ENCODE peak calls at places on chromosomes 1 and 21, in five cellular contexts. R, W, G, A and H are unnamed samples. For H3K27me3, the result is how much of the 10 kb centered on the place peaks cover.

GRCh38 chr21:17823846-17824245 is 4.7 kb upstream of the C21orf91 start:
- DNase-seq in G (no peak), R (no peak), W (no peak), A (no peak), H (no peak)

GRCh38 chr1:36273024-36273423 is 33.1 kb upstream of the SH3D21 start:
- DNase-seq in A (no peak), W (no peak), G (no peak), R (no peak), H (no peak)

GRCh38 chr1:9827558-9828185 is 3.9 kb upstream of the CLSTN1 start:
- DNase-seq in R (no peak), A (no peak), W (no peak), G (no peak), H (no peak)

GRCh38 chr1:246602194-246602593 is 35.9 kb downstream of the CNST start:
- DNase-seq in A (no peak), W (peak), R (no peak), G (no peak), H (no peak)

GRCh38 chr21:43325036-43325435 is 101.9 kb downstream of the SIK1 start:
- DNase-seq in A (no peak), G (no peak), R (no peak), W (no peak), H (no peak)

GRCh38 chr1:233188061-233188460 is 107.5 kb downstream of the PCNX2 start:
- DNase-seq in R (no peak), W (no peak), G (no peak), A (no peak), H (no peak)

GRCh38 chr1:1171551-1172340 is 1.9 kb upstream of the TTLL10 start:
- DNase-seq in R (no peak), A (no peak), G (no peak), W (no peak), H (peak)

GRCh38 chr1:101520302-101520701 is 283.5 kb downstream of the S1PR1 start:
- DNase-seq in A (no peak), G (peak), R (no peak), W (peak), H (no peak)

GRCh38 chr1:58802640-58803476 is 19.0 kb upstream of the JUN start:
- DNase-seq in W (peak), R (no peak), G (no peak), A (no peak), H (no peak)

GRCh38 chr1:213693864-213694263 is 293.9 kb upstream of the PROX1 start:
- DNase-seq in G (no peak), A (no peak), W (no peak), R (no peak), H (no peak)

GRCh38 chr1:6208723-6209660 is 3.1 kb downstream of the RNF207 start:
- DNase-seq in G (peak), A (no peak), W (peak), R (no peak), H (peak)

GRCh38 chr1:16026723-16027484 is 5.1 kb downstream of the CLCNKA start:
- DNase-seq in G (peak), A (no peak), W (peak), R (no peak), H (no peak)

GRCh38 chr1:31479801-31480200 is 66.8 kb downstream of the SERINC2 start:
- DNase-seq in R (no peak), A (no peak), W (no peak), G (no peak), H (no peak)

GRCh38 chr21:27079807-27080206 is 112.9 kb upstream of the ADAMTS5 start:
- DNase-seq in W (no peak), G (no peak), R (no peak), A (no peak), H (no peak)

GRCh38 chr1:158285756-158286241 is 3.9 kb upstream of the CD1C start:
- DNase-seq in A (no peak), W (peak), G (no peak), R (no peak), H (peak)

GRCh38 chr1:186112280-186112679 is 262.8 kb downstream of the TPR start:
- DNase-seq in R (peak), G (no peak), W (no peak), A (no peak), H (no peak)

GRCh38 chr1:39745016-39745670 is 6.5 kb downstream of the PPIE start:
- DNase-seq in G (no peak), W (no peak), A (no peak), R (no peak), H (no peak)

GRCh38 chr21:33541756-33542639 is at the start of gene GART:
- DNase-seq in W (peak), R (no peak), A (no peak), G (peak), H (peak)

GRCh38 chr21:37829447-37829846 is 86.8 kb downstream of the KCNJ6 start:
- DNase-seq in W (peak), A (no peak), G (no peak), R (no peak), H (peak)

GRCh38 chr1:94863919-94864318 is 43.8 kb downstream of the SLC44A3 start:
- DNase-seq in G (no peak), W (peak), A (peak), R (peak), H (no peak)

GRCh38 chr1:12167493-12168429 is 970 bp downstream of the TNFRSF1B start:
- DNase-seq in G (no peak), A (no peak), W (no peak), R (no peak), H (no peak)

GRCh38 chr1:151837197-151837596 is 2.4 kb downstream of the C2CD4D start:
- DNase-seq in A (no peak), W (no peak), R (no peak), G (no peak), H (no peak)
- H3K27me3 ChIP-seq in A (half or more), W (under half), R (under half), G (under half), H (under half)

DNA sequence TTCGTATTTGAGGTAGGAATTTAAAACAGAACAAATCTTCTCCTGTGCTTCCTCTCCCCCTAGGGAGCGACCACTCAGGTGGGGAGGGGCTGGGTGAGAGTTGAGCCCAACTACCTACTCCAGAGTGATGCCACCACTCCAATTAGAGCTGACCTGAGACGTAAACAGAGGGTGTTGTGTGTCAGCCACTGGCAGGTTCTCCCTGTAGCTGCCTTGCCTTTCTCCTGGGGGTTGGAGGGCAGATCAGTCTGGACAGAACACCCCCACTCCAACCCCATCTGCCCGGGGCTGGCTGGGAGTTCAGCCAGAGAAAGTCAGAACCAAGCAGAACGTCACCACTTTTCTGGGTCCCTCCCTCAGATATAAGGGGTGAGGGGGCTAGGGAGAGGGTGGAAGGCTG is 2.0 kb downstream of the HPDL start:
- DNase-seq in R (no peak), W (no peak), G (no peak), A (no peak), H (no peak)
- H3K27ac ChIP-seq in R (no peak), W (no peak), G (no peak), A (no peak), H (no peak)

GRCh38 chr1:20483833-20484525 is 2.0 kb downstream of the CAMK2N1 start:
- DNase-seq in A (no peak), R (no peak), G (no peak), W (no peak), H (no peak)

GRCh38 chr1:20485527-20486456 is at the start of gene CAMK2N1:
- DNase-seq in G (peak), R (no peak), W (peak), A (no peak), H (no peak)

GRCh38 chr1:20484526-20485462 is 1.2 kb downstream of the CAMK2N1 start:
- DNase-seq in R (no peak), W (no peak), A (no peak), G (no peak), H (no peak)

GRCh38 chr1:20486457-20487235 is 636 bp upstream of the CAMK2N1 start:
- DNase-seq in G (no peak), W (peak), A (no peak), R (no peak), H (no peak)

DNA sequence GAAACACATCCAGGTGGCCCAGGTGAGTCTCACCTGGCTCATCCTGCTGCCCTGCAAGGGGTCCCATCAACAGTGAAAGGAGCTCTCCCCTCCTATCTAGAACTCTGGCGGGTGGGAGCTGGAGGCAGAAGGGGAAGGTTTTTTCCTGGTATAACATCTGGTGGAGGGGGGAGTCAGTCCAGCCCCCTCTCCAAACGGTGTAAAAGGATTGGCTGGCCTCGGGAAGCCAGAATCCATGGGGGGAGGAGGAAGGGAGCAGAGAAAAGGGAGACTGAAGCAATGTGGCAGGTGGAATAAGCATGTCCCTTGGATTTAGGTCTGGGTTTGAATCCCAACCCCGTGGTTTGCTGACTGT is 1.2 kb upstream of the CAMK2N1 start:
- DNase-seq in R (no peak), W (no peak), G (no peak), A (no peak), H (no peak)
- H3K27me3 ChIP-seq in R (under half), W (under half), G (under half), A (under half), H (half or more)

DNA sequence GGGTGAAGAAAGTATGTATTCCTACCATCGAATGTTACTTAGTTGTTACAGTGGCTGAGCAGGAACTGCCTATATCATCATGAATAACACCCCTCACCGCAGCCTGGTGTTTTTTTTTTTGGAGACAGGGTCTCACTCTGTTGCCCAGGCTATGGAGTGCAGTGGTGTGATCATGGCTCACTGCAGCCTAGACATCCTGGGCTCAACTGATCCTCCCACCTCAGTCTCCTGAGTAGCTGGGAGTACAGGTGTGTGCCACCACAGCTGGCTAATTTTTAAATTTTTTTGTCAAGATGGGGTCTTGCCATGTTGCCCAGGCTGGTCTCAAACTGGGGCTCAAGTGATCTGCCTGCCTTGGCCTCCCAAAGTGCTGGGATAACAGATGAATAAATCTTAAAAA is 7.3 kb downstream of the PATJ start:
- DNase-seq in W (no peak), G (no peak), A (no peak), R (no peak), H (no peak)
- H3K27ac ChIP-seq in W (no peak), G (no peak), A (no peak), R (no peak), H (no peak)

GRCh38 chr1:22140681-22141080 is 2.2 kb downstream of the WNT4 start:
- DNase-seq in G (no peak), A (no peak), R (no peak), W (no peak), H (no peak)
- H3K27me3 ChIP-seq in G (under half), A (half or more), R (under half), W (under half), H (under half)

DNA sequence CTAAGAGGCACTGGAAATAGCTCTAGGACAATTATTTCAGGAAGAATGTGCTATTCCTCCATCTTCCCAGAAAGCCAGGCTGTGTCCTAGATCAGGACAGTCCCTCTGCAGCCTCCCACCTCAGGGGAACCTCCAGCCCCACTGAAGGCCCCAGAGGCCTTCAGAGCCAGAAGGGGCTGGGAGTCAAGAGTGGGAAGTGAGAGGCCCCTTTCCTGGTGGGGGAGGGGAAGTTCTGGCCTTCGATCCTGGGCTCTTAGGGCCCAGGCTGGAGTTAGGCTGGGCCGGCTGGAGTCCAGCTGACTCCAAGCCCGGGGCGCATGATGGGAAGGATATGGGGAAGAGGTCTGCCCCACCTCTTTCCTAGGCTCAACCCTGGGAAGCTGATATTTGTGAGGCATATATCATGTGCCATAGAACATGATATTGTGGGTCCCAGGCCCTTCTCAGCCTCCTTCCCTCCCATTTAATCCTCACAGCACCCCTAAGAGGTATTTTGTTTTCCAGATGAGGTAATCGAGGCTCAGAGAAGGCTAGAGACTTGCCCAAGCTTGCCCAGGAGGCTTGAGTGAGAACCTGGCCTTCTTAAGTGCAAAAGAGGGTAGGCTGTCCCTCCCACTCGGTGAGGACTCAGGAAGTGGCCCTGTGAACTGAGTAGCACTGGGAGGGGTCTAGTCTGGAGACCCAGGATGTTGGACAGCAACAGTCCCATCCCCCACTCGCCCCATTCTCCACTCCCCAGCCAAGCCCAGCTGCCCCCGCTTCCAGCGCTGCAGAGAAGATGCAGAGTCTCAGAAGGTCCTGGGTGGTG is 18.6 kb upstream of the HSPG2 start:
- DNase-seq in W (no peak), R (no peak), G (no peak), A (no peak), H (no peak)
- H3K27ac ChIP-seq in W (peak), R (peak), G (no peak), A (no peak), H (no peak)

DNA sequence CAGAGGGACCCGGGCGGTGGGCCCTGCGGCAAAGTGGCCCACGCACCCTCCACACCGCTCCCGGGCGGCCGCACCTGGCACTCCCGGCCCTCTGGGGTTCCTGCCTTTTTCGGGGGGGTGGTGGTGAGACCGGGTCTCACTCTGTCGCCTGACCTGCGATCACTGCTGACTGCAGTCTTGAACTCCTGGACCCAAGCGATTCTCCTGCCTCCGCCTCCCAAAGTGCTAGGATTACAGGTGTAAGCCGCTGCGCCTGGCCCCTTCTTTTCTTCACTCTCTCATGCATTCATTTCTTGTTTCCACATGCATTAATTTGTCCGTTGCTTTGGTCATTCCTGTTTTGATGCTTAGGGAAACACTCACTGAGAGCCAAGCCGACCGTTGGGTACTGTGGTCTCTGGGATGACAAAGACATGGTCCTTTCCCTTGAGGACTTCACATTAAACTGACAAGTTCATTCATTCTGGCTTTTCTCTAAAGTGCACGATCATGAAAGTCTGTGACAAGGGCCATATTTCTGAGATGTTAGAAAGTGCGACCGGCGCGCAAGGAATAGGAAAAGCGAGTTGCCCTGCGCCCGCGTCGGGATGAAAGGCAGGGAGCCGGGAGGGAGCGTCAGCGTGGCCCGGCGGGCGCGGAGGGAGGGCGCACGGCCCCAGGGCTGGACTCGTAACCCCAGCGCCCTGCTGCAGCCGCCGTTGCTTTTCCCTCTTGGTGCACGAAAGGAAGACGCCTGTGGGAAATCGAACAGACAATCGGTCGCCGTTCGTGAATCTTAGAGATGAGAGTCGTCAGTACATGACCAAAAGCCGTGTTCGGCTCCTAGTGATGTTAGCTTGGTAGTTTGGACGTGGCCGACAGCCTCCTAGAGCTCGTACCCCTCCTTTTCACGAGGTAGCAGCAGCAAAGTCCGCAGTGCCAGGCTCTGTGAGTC is 1.0 kb upstream of the MCOLN2 start:
- DNase-seq in G (no peak), R (no peak), A (no peak), W (no peak), H (no peak)
- H3K27me3 ChIP-seq in G (under half), R (under half), A (half or more), W (under half), H (under half)

GRCh38 chr1:115281143-115281542 is 56.9 kb downstream of the NGF start:
- DNase-seq in G (no peak), A (no peak), W (no peak), R (no peak), H (no peak)

GRCh38 chr1:115283249-115283648 is 54.8 kb downstream of the NGF start:
- DNase-seq in R (no peak), G (no peak), A (no peak), W (no peak), H (no peak)

GRCh38 chr1:115284209-115284608 is 53.8 kb downstream of the NGF start:
- DNase-seq in R (no peak), A (no peak), W (no peak), G (no peak), H (no peak)

GRCh38 chr1:115282825-115283224 is 55.2 kb downstream of the NGF start:
- DNase-seq in W (peak), R (no peak), G (no peak), A (no peak), H (no peak)

GRCh38 chr1:115283681-115284146 is 54.3 kb downstream of the NGF start:
- DNase-seq in G (no peak), A (no peak), W (no peak), R (no peak), H (no peak)
- H3K27ac ChIP-seq in G (no peak), A (no peak), W (peak), R (no peak), H (no peak)

GRCh38 chr1:47506053-47506452 is 68.2 kb downstream of the FOXD2 start:
- DNase-seq in R (no peak), W (no peak), G (no peak), A (no peak), H (no peak)
- H3K27me3 ChIP-seq in R (under half), W (under half), G (under half), A (under half), H (under half)